ENCODE peak calls at places on chromosomes 13 and 19, in five cellular contexts. H is GM23248, F is WERI-Rb-1, P is colonic mucosa, S is sigmoid colon. X is an unnamed sample. For H3K9me3, the result is how much of the 10 kb centered on the place peaks cover.

GRCh38 chr19:55088021-55088451 is 12.4 kb downstream of the EPS8L1 start:
- DNase-seq in H (no peak), F (no peak), P (no peak), S (no peak), X (no peak)

GRCh38 chr13:33590936-33591335 is 227.0 kb upstream of the RFC3 start:
- DNase-seq in H (no peak), F (no peak), P (no peak), S (no peak), X (no peak)

GRCh38 chr13:51644649-51645048 is 60.4 kb downstream of the WDFY2 start:
- DNase-seq in H (peak), F (no peak), P (no peak), S (no peak), X (peak)

GRCh38 chr19:39078436-39079200 is 5.5 kb upstream of the ACP7 start:
- DNase-seq in H (peak), F (no peak), P (no peak), S (no peak), X (no peak)

GRCh38 chr13:59176775-59177174 is 987.0 kb downstream of the DIAPH3 start:
- DNase-seq in H (no peak), F (no peak), P (no peak), S (no peak), X (peak)

GRCh38 chr19:49475995-49476880 is 2.2 kb downstream of the FLT3LG start:
- DNase-seq in H (peak), F (peak), P (peak), S (peak), X (peak)

GRCh38 chr13:91369432-91369831 is 21.9 kb downstream of the MIR17HG start:
- DNase-seq in H (peak), F (no peak), P (no peak), S (no peak), X (no peak)

GRCh38 chr19:41870401-41870873 is 6.6 kb upstream of the CD79A start:
- DNase-seq in H (peak), F (no peak), P (no peak), S (no peak), X (no peak)

DNA sequence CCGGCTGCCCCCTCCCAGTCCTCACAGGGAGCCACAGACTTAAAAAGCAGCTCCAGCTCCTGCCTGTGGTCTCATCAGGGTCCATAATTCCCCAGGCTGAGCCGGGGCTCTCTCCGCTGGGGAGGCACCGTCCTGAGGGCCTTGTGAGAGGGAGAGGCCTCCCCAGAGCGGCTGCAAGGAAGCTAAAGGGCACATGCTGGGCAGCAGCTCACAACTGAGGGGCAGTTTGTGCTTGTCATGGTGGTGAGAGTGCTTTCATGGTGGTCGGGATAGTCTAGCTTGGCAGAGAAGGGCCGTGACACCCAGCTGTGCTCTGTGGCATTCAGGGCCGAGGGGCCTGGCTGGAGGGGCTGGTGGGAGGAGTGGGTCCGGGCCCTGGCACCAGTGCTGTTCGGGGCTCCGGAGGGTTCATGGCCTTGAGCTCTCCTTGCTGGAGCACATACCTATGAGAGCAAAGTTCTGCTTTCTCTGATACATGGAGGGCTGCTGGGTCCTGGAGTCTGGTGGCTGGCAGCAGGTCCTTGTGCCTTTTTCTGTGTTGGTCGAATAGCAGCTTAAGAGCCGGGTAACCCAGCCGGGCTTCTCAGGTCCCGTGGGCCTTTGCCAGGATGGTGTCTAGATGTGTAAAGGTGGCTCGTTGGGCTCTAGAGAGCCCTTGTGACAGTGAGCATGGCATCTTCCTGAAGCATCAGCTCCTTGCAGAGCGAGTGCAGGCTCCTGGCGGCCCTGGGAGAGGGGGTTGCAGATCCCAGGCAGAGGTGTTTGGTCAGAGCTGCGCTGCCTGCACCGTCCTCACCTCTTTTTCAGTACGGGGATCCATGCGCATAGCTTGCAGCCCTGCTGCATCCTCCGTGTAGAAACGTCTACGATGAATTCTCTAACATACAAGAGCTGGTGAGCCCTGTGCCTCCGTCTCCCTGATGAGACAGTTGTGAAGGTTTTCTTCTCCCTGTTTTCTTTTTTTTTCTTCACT is 8.8 kb downstream of the UPF1 start:
- DNase-seq in H (no peak), F (no peak), P (no peak), S (no peak), X (no peak)
- H3K4me3 ChIP-seq in H (no peak), F (no peak), P (no peak), S (no peak), X (no peak)

GRCh38 chr19:48393196-48393558 is 291 bp upstream of the GRIN2D start:
- DNase-seq in H (no peak), F (no peak), P (no peak), S (no peak), X (no peak)

GRCh38 chr19:48386981-48387380 is 4.4 kb downstream of the KDELR1 start:
- DNase-seq in H (no peak), F (no peak), P (no peak), S (no peak), X (no peak)

GRCh38 chr19:48391100-48392005 is at the start of gene KDELR1:
- DNase-seq in H (peak), F (peak), P (peak), S (peak), X (peak)

GRCh38 chr19:48393559-48394330 is at the start of gene GRIN2D:
- DNase-seq in H (peak), F (peak), P (no peak), S (peak), X (peak)

GRCh38 chr19:48390188-48391099 is 907 bp downstream of the KDELR1 start:
- DNase-seq in H (peak), F (peak), P (peak), S (peak), X (peak)
- H3K27ac ChIP-seq in H (peak), F (peak), P (peak), S (peak), X (peak)

DNA sequence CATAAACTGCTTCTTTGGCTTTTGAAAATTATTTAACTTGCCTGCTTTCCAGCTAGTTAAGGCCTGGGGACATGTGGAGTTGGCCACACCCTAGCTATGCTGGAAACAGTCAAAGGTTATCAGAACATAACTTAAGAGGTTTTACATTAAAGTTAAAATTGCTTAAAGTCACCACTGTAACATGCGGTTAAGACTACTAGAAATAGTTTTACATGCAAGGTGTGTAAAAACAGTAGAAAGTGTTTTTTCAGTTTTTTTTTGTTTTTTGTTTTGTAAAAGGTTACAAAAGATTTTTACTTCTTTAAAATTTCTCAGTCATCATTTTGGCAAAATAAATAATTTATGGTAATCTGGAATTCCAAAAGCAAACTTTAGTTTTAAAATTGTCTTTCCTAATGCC is 763.1 kb downstream of the UQCRFS1 start:
- DNase-seq in H (no peak), F (no peak), P (no peak), S (no peak), X (no peak)
- H3K9me3 ChIP-seq in H (under half), F (under half), P (under half), S (under half), X (under half)

DNA sequence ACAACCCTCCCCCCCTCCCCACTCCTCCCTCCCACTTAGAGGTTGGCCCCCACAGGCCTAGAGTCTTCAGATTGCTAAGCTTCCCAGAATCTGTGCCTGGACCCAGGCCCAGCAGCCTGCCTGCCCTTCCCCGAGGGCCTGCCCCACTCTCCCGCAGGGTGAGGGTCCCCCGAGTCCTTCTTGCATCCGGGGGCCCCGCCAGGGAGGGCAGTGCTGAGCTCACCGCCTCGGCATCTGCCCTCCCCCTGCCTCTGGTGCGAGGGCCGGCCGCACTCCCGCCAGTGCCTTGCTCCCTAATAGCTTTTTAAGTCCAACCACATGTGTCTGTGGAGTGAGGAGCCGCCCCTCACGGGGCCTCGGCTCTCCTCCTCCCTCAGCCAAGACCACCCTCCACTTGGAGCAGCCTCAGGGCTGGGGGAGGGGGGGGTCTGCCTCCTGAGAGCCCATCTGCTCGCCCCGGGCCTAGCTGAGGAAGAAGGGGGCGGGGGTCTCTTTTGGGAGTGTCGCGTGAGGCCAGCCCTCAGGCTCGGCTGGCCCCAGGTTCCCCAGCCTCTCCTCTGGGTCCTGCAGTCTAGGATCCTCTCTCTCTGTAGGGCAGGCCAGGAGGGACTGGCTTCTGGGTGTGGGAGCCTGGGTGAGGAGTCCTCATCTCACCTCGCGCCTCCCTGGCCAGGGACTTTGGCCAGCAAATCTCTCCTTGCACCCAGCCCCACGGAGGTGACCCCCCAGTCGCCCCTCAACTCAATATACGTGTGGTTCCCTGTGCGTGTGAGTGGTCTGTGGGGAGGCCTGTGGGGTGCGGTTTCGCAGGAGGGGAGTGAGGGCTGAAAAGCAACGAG is 47.2 kb downstream of the LYL1 start:
- DNase-seq in H (peak), F (peak), P (no peak), S (peak), X (peak)
- H3K4me3 ChIP-seq in H (peak), F (no peak), P (no peak), S (peak), X (peak)

X was measured in SJCRH30.